ENCODE peak calls at places on chromosomes 5 and 9, in nine cellular contexts. Z, K, M, R, S, L, Q, H and N are unnamed samples.

GRCh38 chr9:126609191-126609590 is 4.5 kb upstream of the LMX1B start:
- DNase-seq in Z (no peak), K (no peak), M (no peak), R (no peak), S (no peak), L (no peak), Q (no peak), H (no peak), N (no peak)

GRCh38 chr9:31799953-31800609 is 584.4 kb upstream of the ACO1 start:
- DNase-seq in Z (no peak), K (no peak), M (no peak), R (peak), S (peak), L (peak), Q (no peak), H (no peak), N (no peak)

GRCh38 chr9:128358090-128358489 is 13.1 kb upstream of the URM1 start:
- DNase-seq in Z (no peak), K (no peak), M (no peak), R (no peak), S (no peak), L (no peak), Q (no peak), H (no peak), N (no peak)

GRCh38 chr9:129553277-129553676 is 67.6 kb downstream of the C9orf50 start:
- DNase-seq in Z (no peak), K (no peak), M (no peak), R (no peak), S (no peak), L (no peak), Q (no peak), H (no peak), N (no peak)

GRCh38 chr9:135888766-135889394 is 18.5 kb downstream of the CAMSAP1 start:
- DNase-seq in Z (no peak), K (no peak), M (no peak), R (no peak), S (peak), L (no peak), Q (no peak), H (no peak), N (no peak)

GRCh38 chr5:138960145-138960692 is 85.1 kb upstream of the LRRTM2 start:
- DNase-seq in Z (no peak), K (no peak), M (no peak), R (no peak), S (peak), L (peak), Q (no peak), H (no peak), N (no peak)

GRCh38 chr5:139636975-139637408 is 11.2 kb upstream of the CXXC5 start:
- DNase-seq in Z (no peak), K (no peak), M (no peak), R (peak), S (no peak), L (no peak), Q (no peak), H (no peak), N (no peak)

GRCh38 chr5:17378346-17378984 is 119.6 kb upstream of the TAF11L2 start:
- DNase-seq in Z (no peak), K (no peak), M (no peak), R (peak), S (no peak), L (no peak), Q (no peak), H (no peak), N (no peak)

GRCh38 chr9:126056312-126057021 is 270.2 kb upstream of the MVB12B start:
- DNase-seq in Z (no peak), K (no peak), M (no peak), R (no peak), S (no peak), L (peak), Q (no peak), H (no peak), N (no peak)